ENCODE peak calls at places on chromosomes 6 and 20, in six cellular contexts. P, J, W, E, Z and R are unnamed samples.

GRCh38 chr6:128519931-128520435 is 416 bp downstream of the PTPRK start:
- DNase-seq in P (peak), J (peak), W (peak), E (peak), Z (peak), R (peak)

GRCh38 chr6:16047435-16047834 is 81.5 kb upstream of the MYLIP start:
- DNase-seq in P (no peak), J (no peak), W (no peak), E (no peak), Z (no peak), R (no peak)

GRCh38 chr20:58692579-58693225 is at the start of gene NPEPL1:
- DNase-seq in P (peak), J (peak), W (peak), E (peak), Z (no peak), R (peak)

GRCh38 chr6:135306740-135307420 is 125.8 kb downstream of the MYB start:
- DNase-seq in P (no peak), J (no peak), W (no peak), E (no peak), Z (no peak), R (no peak)

GRCh38 chr6:36327226-36328009 is 9.3 kb downstream of the BNIP5 start:
- DNase-seq in P (no peak), J (peak), W (no peak), E (no peak), Z (no peak), R (no peak)

GRCh38 chr6:108661430-108661829 is 100.7 kb downstream of the FOXO3 start:
- DNase-seq in P (no peak), J (no peak), W (no peak), E (peak), Z (no peak), R (no peak)

GRCh38 chr6:116975600-116975999 is 98.6 kb downstream of the RFX6 start:
- DNase-seq in P (no peak), J (no peak), W (no peak), E (peak), Z (no peak), R (no peak)

GRCh38 chr6:87706187-87706966 is 4.3 kb upstream of the AKIRIN2 start:
- DNase-seq in P (no peak), J (no peak), W (no peak), E (peak), Z (no peak), R (no peak)

GRCh38 chr6:40482532-40482931 is 104.6 kb downstream of the LRFN2 start:
- DNase-seq in P (no peak), J (no peak), W (no peak), E (no peak), Z (no peak), R (no peak)

GRCh38 chr6:37005827-37006514 is 516 bp downstream of the FGD2 start:
- DNase-seq in P (no peak), J (no peak), W (no peak), E (no peak), Z (no peak), R (no peak)

GRCh38 chr6:86148586-86148985 is 505.9 kb upstream of the SYNCRIP start:
- DNase-seq in P (no peak), J (no peak), W (no peak), E (no peak), Z (no peak), R (no peak)

GRCh38 chr6:34543421-34543820 is 12.7 kb downstream of the SPDEF start:
- DNase-seq in P (no peak), J (no peak), W (no peak), E (peak), Z (no peak), R (no peak)

GRCh38 chr6:111813247-111814162 is 59.7 kb downstream of the FYN start:
- DNase-seq in P (no peak), J (no peak), W (no peak), E (peak), Z (no peak), R (no peak)

GRCh38 chr20:46118481-46119020 is 437 bp downstream of the CD40 start:
- DNase-seq in P (peak), J (no peak), W (no peak), E (no peak), Z (no peak), R (no peak)

GRCh38 chr6:39446909-39447308 is 124.4 kb upstream of the KCNK16 start:
- DNase-seq in P (no peak), J (no peak), W (no peak), E (peak), Z (no peak), R (no peak)

GRCh38 chr6:68975064-68975463 is 340.0 kb downstream of the ADGRB3 start:
- DNase-seq in P (no peak), J (peak), W (no peak), E (peak), Z (peak), R (no peak)

GRCh38 chr6:131159578-131159977 is 24.3 kb downstream of the AKAP7 start:
- DNase-seq in P (no peak), J (no peak), W (no peak), E (peak), Z (no peak), R (no peak)

GRCh38 chr6:32168807-32169206 is 4.4 kb downstream of the EGFL8 start:
- DNase-seq in P (no peak), J (no peak), W (no peak), E (peak), Z (no peak), R (no peak)

GRCh38 chr6:30450908-30451818 is 38.1 kb upstream of the HLA-E start:
- DNase-seq in P (peak), J (no peak), W (peak), E (peak), Z (no peak), R (no peak)

GRCh38 chr20:35342154-35342769 is 50.0 kb upstream of the FAM83C start:
- DNase-seq in P (no peak), J (no peak), W (no peak), E (no peak), Z (no peak), R (no peak)

GRCh38 chr20:52446421-52447231 is 255.0 kb upstream of the ZFP64 start:
- DNase-seq in P (no peak), J (no peak), W (no peak), E (peak), Z (no peak), R (no peak)

GRCh38 chr20:37243937-37244571 is 17.6 kb downstream of the GHRH start:
- DNase-seq in P (peak), J (no peak), W (no peak), E (no peak), Z (peak), R (no peak)

GRCh38 chr6:50823130-50823920 is 4.7 kb downstream of the TFAP2B start:
- DNase-seq in P (no peak), J (no peak), W (no peak), E (peak), Z (no peak), R (no peak)

GRCh38 chr6:144781836-144782235 is 496.7 kb downstream of the UTRN start:
- DNase-seq in P (no peak), J (no peak), W (no peak), E (no peak), Z (no peak), R (no peak)

GRCh38 chr6:38105066-38105465 is 285.5 kb downstream of the ZFAND3 start:
- DNase-seq in P (no peak), J (no peak), W (no peak), E (no peak), Z (no peak), R (no peak)

GRCh38 chr20:46850416-46850815 is 44.2 kb upstream of the EYA2 start:
- DNase-seq in P (no peak), J (no peak), W (no peak), E (no peak), Z (no peak), R (no peak)

GRCh38 chr20:38871560-38871953 is 54.7 kb upstream of the FAM83D start:
- DNase-seq in P (no peak), J (no peak), W (no peak), E (no peak), Z (no peak), R (no peak)

GRCh38 chr6:53615633-53616449 is 49.7 kb downstream of the KLHL31 start:
- DNase-seq in P (no peak), J (no peak), W (no peak), E (peak), Z (no peak), R (no peak)

GRCh38 chr6:127879685-127880084 is 21.2 kb downstream of the THEMIS start:
- DNase-seq in P (peak), J (no peak), W (no peak), E (peak), Z (no peak), R (no peak)

GRCh38 chr6:90648873-90649272 is 62.0 kb upstream of the MAP3K7 start:
- DNase-seq in P (no peak), J (no peak), W (no peak), E (no peak), Z (no peak), R (no peak)

GRCh38 chr6:27829453-27830211 is 82.6 kb downstream of the OR2B2 start:
- DNase-seq in P (no peak), J (no peak), W (no peak), E (peak), Z (no peak), R (no peak)

GRCh38 chr20:35049776-35050352 is 42.7 kb downstream of the TRPC4AP start:
- DNase-seq in P (no peak), J (no peak), W (no peak), E (peak), Z (no peak), R (no peak)

GRCh38 chr6:41411961-41412360 is 76.6 kb downstream of the NCR2 start:
- DNase-seq in P (no peak), J (no peak), W (no peak), E (no peak), Z (no peak), R (no peak)

GRCh38 chr20:62258499-62259293 is 20.4 kb downstream of the OSBPL2 start:
- DNase-seq in P (no peak), J (no peak), W (no peak), E (peak), Z (no peak), R (no peak)